ENCODE peak calls at places on chromosome 16, in seven cellular contexts. V is A172; N is pancreas; I is activated T-cell treated with anti-CD3 and anti-CD28 coated beads, Interleukin-2, amount 50 U/mL, for 72 hours; K is HCT116; J is T-helper 1 cell; S is naive thymus-derived CD8-positive, alpha-beta T cell. M is an unnamed sample.

GRCh38 chr16:28210979-28211505 is 723 bp downstream of the XPO6 start:
- DNase-seq in V (peak), N (peak), I (peak), K (no peak), J (peak), S (peak), M (peak)

GRCh38 chr16:19223235-19223847 is 55.3 kb downstream of the SYT17 start:
- DNase-seq in V (no peak), N (no peak), I (peak), K (peak), J (no peak), S (no peak), M (peak)

GRCh38 chr16:81816793-81817210 is 37.7 kb downstream of the PLCG2 start:
- DNase-seq in V (no peak), N (no peak), I (no peak), K (no peak), J (no peak), S (no peak), M (no peak)

GRCh38 chr16:1119766-1120611 is 23.9 kb upstream of the C1QTNF8 start:
- DNase-seq in V (peak), N (no peak), I (no peak), K (no peak), J (no peak), S (no peak), M (no peak)

GRCh38 chr16:22103371-22103890 is 11.1 kb downstream of the VWA3A start:
- DNase-seq in V (no peak), N (no peak), I (no peak), K (no peak), J (no peak), S (no peak), M (no peak)

GRCh38 chr16:81744911-81745310 is 34.2 kb upstream of the PLCG2 start:
- DNase-seq in V (no peak), N (no peak), I (no peak), K (no peak), J (no peak), S (no peak), M (no peak)

GRCh38 chr16:30473231-30474061 is 904 bp downstream of the ITGAL start:
- DNase-seq in V (no peak), N (no peak), I (peak), K (no peak), J (peak), S (no peak), M (no peak)

GRCh38 chr16:30356401-30357084 is 1.4 kb upstream of the CD2BP2 start:
- DNase-seq in V (no peak), N (peak), I (no peak), K (no peak), J (no peak), S (no peak), M (no peak)

GRCh38 chr16:82801361-82801760 is 174.6 kb downstream of the CDH13 start:
- DNase-seq in V (no peak), N (no peak), I (peak), K (no peak), J (no peak), S (no peak), M (no peak)

GRCh38 chr16:10966129-10966528 is 21.8 kb downstream of the CLEC16A start:
- DNase-seq in V (no peak), N (no peak), I (no peak), K (no peak), J (no peak), S (no peak), M (no peak)

GRCh38 chr16:67296422-67296821 is 17.1 kb downstream of the PLEKHG4 start:
- DNase-seq in V (peak), N (no peak), I (no peak), K (no peak), J (no peak), S (no peak), M (no peak)

GRCh38 chr16:30139895-30140481 is 17.0 kb upstream of the MAPK3 start:
- DNase-seq in V (no peak), N (no peak), I (no peak), K (no peak), J (no peak), S (no peak), M (no peak)

GRCh38 chr16:53886482-53887378 is 182.8 kb downstream of the FTO start:
- DNase-seq in V (no peak), N (no peak), I (no peak), K (no peak), J (no peak), S (no peak), M (no peak)

GRCh38 chr16:49442805-49443204 is 69.2 kb downstream of the C16orf78 start:
- DNase-seq in V (no peak), N (no peak), I (no peak), K (no peak), J (no peak), S (no peak), M (no peak)

GRCh38 chr16:3283525-3284447 is 495 bp downstream of the ZNF263 start:
- DNase-seq in V (no peak), N (peak), I (no peak), K (no peak), J (no peak), S (no peak), M (no peak)

GRCh38 chr16:11133344-11133921 is 122.6 kb downstream of the SOCS1 start:
- DNase-seq in V (peak), N (no peak), I (no peak), K (peak), J (no peak), S (no peak), M (no peak)

GRCh38 chr16:17565605-17566004 is 94.8 kb upstream of the XYLT1 start:
- DNase-seq in V (no peak), N (no peak), I (no peak), K (peak), J (no peak), S (no peak), M (no peak)

GRCh38 chr16:86231321-86231995 is 278.9 kb upstream of the FOXF1 start:
- DNase-seq in V (no peak), N (no peak), I (no peak), K (no peak), J (no peak), S (no peak), M (no peak)

GRCh38 chr16:27230562-27230991 is 27.3 kb downstream of the KDM8 start:
- DNase-seq in V (peak), N (no peak), I (peak), K (no peak), J (peak), S (peak), M (no peak)

GRCh38 chr16:87391324-87391949 is 699 bp upstream of the MAP1LC3B start:
- DNase-seq in V (no peak), N (peak), I (no peak), K (no peak), J (no peak), S (no peak), M (no peak)

GRCh38 chr16:15507299-15507958 is 73.0 kb downstream of the BMERB1 start:
- DNase-seq in V (peak), N (no peak), I (no peak), K (no peak), J (no peak), S (no peak), M (no peak)

GRCh38 chr16:1188781-1189189 is 35.9 kb downstream of the CACNA1H start:
- DNase-seq in V (peak), N (peak), I (peak), K (no peak), J (peak), S (peak), M (no peak)

GRCh38 chr16:9647981-9648701 is 534.1 kb downstream of the GRIN2A start:
- DNase-seq in V (peak), N (no peak), I (no peak), K (no peak), J (no peak), S (no peak), M (peak)

GRCh38 chr16:15741207-15741871 is 91.3 kb downstream of the NDE1 start:
- DNase-seq in V (no peak), N (peak), I (no peak), K (no peak), J (no peak), S (no peak), M (no peak)

GRCh38 chr16:70803354-70803753 is 2.4 kb upstream of the VAC14 start:
- DNase-seq in V (no peak), N (no peak), I (no peak), K (no peak), J (no peak), S (no peak), M (no peak)

GRCh38 chr16:54938351-54939346 is 8.0 kb downstream of the IRX5 start:
- DNase-seq in V (no peak), N (no peak), I (no peak), K (no peak), J (no peak), S (no peak), M (no peak)

GRCh38 chr16:24988593-24989338 is 26.4 kb downstream of the ARHGAP17 start:
- DNase-seq in V (peak), N (no peak), I (peak), K (peak), J (no peak), S (no peak), M (peak)

GRCh38 chr16:56657555-56658430 is at the start of gene MT1F:
- DNase-seq in V (no peak), N (peak), I (peak), K (peak), J (peak), S (peak), M (peak)

GRCh38 chr16:81094771-81095251 is 1.4 kb downstream of the GCSH start:
- DNase-seq in V (no peak), N (no peak), I (no peak), K (no peak), J (no peak), S (no peak), M (no peak)

GRCh38 chr16:56664506-56664905 is 3.4 kb downstream of the MT1G start:
- DNase-seq in V (no peak), N (no peak), I (no peak), K (no peak), J (no peak), S (no peak), M (no peak)

GRCh38 chr16:50635505-50636392 is 45.4 kb downstream of the SNX20 start:
- DNase-seq in V (no peak), N (no peak), I (peak), K (peak), J (no peak), S (peak), M (peak)

GRCh38 chr16:85069171-85069570 is 41.6 kb downstream of the KIAA0513 start:
- DNase-seq in V (no peak), N (no peak), I (no peak), K (no peak), J (no peak), S (no peak), M (no peak)